ENCODE peak calls at places on chromosomes 3 and 15, in eight cellular contexts. I is suprapubic skin; D is activated CD4-positive, alpha-beta T cell treated with anti-CD3 and anti-CD28 coated beads, Interleukin-2, amount 50 U/mL, for 24 hours; A is upper lobe of left lung; O is iris pigment epithelial cell; P is neural crest cell; J is omental fat pad; C is endothelial cell. N is an unnamed sample.

GRCh38 chr15:63052128-63052826 is 9.7 kb downstream of the TPM1 start:
- DNase-seq in C (no peak), O (no peak), P (no peak), I (no peak), D (no peak), J (no peak), A (no peak), N (peak; percentile 32)

GRCh38 chr3:43257850-43258249 is 28.5 kb upstream of the SNRK start:
- DNase-seq in D (no peak), A (peak; percentile 48), J (no peak), I (no peak), P (no peak), O (no peak), C (no peak), N (no peak)

GRCh38 chr3:190378240-190378891 is 9.6 kb upstream of the CLDN16 start:
- DNase-seq in P (no peak), D (no peak), I (no peak), J (no peak), O (peak; percentile 95), C (no peak), A (no peak), N (peak; percentile 92)

GRCh38 chr3:103167850-103168249 is 733.0 kb downstream of the ZPLD1 start:
- DNase-seq in C (no peak), J (no peak), A (no peak), D (no peak), O (no peak), P (no peak), I (no peak), N (no peak)

GRCh38 chr3:150286390-150287147 is 121.5 kb upstream of the TSC22D2 start:
- DNase-seq in C (peak; percentile 4), J (no peak), D (no peak), A (no peak), I (no peak), O (peak; percentile 63), P (no peak), N (peak; percentile 71)

GRCh38 chr3:66442254-66443249 is 58.3 kb downstream of the LRIG1 start:
- DNase-seq in J (no peak), A (peak; percentile 84), O (peak; percentile 78), P (no peak), D (no peak), C (peak; percentile 49), I (peak; percentile 80), N (peak; percentile 71)

GRCh38 chr15:99424978-99425665 is 140.7 kb upstream of the MEF2A start:
- DNase-seq in I (no peak), A (peak; percentile 61), D (peak; percentile 34), O (peak; percentile 80), C (no peak), P (no peak), J (peak; percentile 21), N (peak; percentile 88)

GRCh38 chr15:31338879-31339557 is 12.4 kb downstream of the KLF13 start:
- DNase-seq in I (no peak), O (peak; percentile 62), P (no peak), J (no peak), D (no peak), A (peak; percentile 81), C (no peak), N (peak; percentile 96)

GRCh38 chr3:197422506-197422905 is 124.1 kb upstream of the DLG1 start:
- DNase-seq in O (peak; percentile 16), P (no peak), I (no peak), D (no peak), A (no peak), J (no peak), C (no peak), N (peak; percentile 44)

GRCh38 chr15:77183066-77183465 is 112.2 kb upstream of the TSPAN3 start:
- DNase-seq in P (no peak), I (no peak), A (no peak), C (no peak), D (no peak), O (no peak), J (no peak), N (no peak)

GRCh38 chr15:29125382-29126207 is 144.0 kb downstream of the NSMCE3 start:
- DNase-seq in D (no peak), A (no peak), O (no peak), P (no peak), J (no peak), C (no peak), I (no peak), N (no peak)

GRCh38 chr15:66180706-66181105 is 72.8 kb downstream of the MEGF11 start:
- DNase-seq in J (no peak), D (no peak), O (no peak), C (no peak), A (no peak), P (no peak), I (no peak), N (no peak)

GRCh38 chr15:45892182-45892581 is 257.4 kb downstream of the SQOR start:
- DNase-seq in D (no peak), O (no peak), A (no peak), I (no peak), P (no peak), C (no peak), J (no peak), N (peak; percentile 76)

GRCh38 chr3:88280326-88280725 is 130.6 kb downstream of the C3orf38 start:
- DNase-seq in D (no peak), C (no peak), O (no peak), J (no peak), P (no peak), I (no peak), A (no peak), N (no peak)

GRCh38 chr15:90638963-90639362 is 78.2 kb upstream of the BLM start:
- DNase-seq in A (no peak), D (no peak), O (no peak), J (no peak), P (no peak), C (no peak), I (no peak), N (no peak)

GRCh38 chr15:89893027-89893426 is 767 bp downstream of the AP3S2 start:
- DNase-seq in I (no peak), J (no peak), O (peak; percentile 41), C (no peak), P (no peak), A (no peak), D (no peak), N (no peak)

GRCh38 chr15:82139823-82140268 is 94.0 kb upstream of the MEX3B start:
- DNase-seq in P (no peak), J (no peak), D (no peak), O (peak; percentile 65), A (no peak), C (no peak), I (no peak), N (peak; percentile 63)

N was measured in M059J.